ENCODE peak calls at places on chromosome 4, in nine cellular contexts. S is dorsolateral prefrontal cortex; P is endodermal cell; R is Peyer's patch; Z is CD4-positive, alpha-beta T cell; M is pancreas; W is body of pancreas; D is upper lobe of right lung; O is esophagus squamous epithelium. Q is an unnamed sample.
A peak's percentile ranks its signal among the peaks of the same experiment; 100 is the strongest.

GRCh38 chr4:1187182-1187581 is 14.8 kb upstream of the SPON2 start:
- DNase-seq in P (no peak), M (peak; percentile 8), S (no peak), D (no peak), O (no peak), W (peak; percentile 3), Z (no peak), R (no peak), Q (no peak)

GRCh38 chr4:176217510-176217909 is 22.1 kb upstream of the SPATA4 start:
- DNase-seq in P (no peak), O (no peak), M (no peak), D (no peak), Z (no peak), W (no peak), S (no peak), R (no peak), Q (no peak)

GRCh38 chr4:143404555-143404954 is 67.9 kb downstream of the GAB1 start:
- DNase-seq in P (no peak), D (no peak), R (no peak), M (no peak), W (no peak), O (no peak), S (no peak), Z (no peak), Q (no peak)

GRCh38 chr4:62003695-62004094 is 803.6 kb downstream of the ADGRL3 start:
- DNase-seq in P (no peak), R (no peak), O (no peak), S (no peak), D (no peak), W (no peak), M (no peak), Z (no peak), Q (no peak)

GRCh38 chr4:151534195-151534594 is 125.2 kb downstream of the FHIP1A start:
- DNase-seq in W (no peak), R (no peak), O (no peak), Z (no peak), M (no peak), S (no peak), P (no peak), D (no peak), Q (no peak)

GRCh38 chr4:22531226-22531625 is 15.4 kb upstream of the ADGRA3 start:
- DNase-seq in O (no peak), D (no peak), W (no peak), Z (no peak), P (no peak), R (no peak), M (no peak), S (no peak), Q (no peak)

GRCh38 chr4:74665346-74665745 is 129.0 kb downstream of the BTC start:
- DNase-seq in D (no peak), S (no peak), R (no peak), Z (no peak), P (peak; percentile 49), O (no peak), W (no peak), M (no peak), Q (no peak)

GRCh38 chr4:16150716-16151115 is 66.9 kb upstream of the PROM1 start:
- DNase-seq in M (no peak), O (no peak), D (no peak), Z (no peak), P (no peak), S (no peak), W (no peak), R (no peak), Q (no peak)

GRCh38 chr4:184409911-184410692 is 64.2 kb downstream of the IRF2 start:
- DNase-seq in D (no peak), O (no peak), S (no peak), R (no peak), Z (no peak), P (no peak), M (no peak), W (no peak), Q (no peak)

GRCh38 chr4:45621926-45622325 is 501.9 kb downstream of the GABRG1 start:
- DNase-seq in W (no peak), Z (no peak), R (no peak), M (no peak), O (no peak), P (no peak), S (no peak), D (no peak), Q (no peak)

GRCh38 chr4:5812506-5813229 is 80.2 kb downstream of the CRMP1 start:
- DNase-seq in M (no peak), D (no peak), R (peak; percentile 26), O (no peak), P (peak; percentile 74), Z (no peak), S (no peak), W (peak; percentile 38), Q (peak; percentile 15)

GRCh38 chr4:165343353-165344191 is 16.1 kb downstream of the MSMO1 start:
- DNase-seq in S (no peak), M (no peak), Z (no peak), R (no peak), P (peak; percentile 67), O (no peak), W (no peak), D (no peak), Q (no peak)

GRCh38 chr4:16833722-16834121 is 64.7 kb downstream of the LDB2 start:
- DNase-seq in R (no peak), S (no peak), W (no peak), O (no peak), P (no peak), Z (no peak), M (no peak), D (no peak), Q (no peak)

GRCh38 chr4:168505996-168506395 is 9.1 kb downstream of the PALLD start:
- DNase-seq in O (no peak), S (no peak), W (no peak), Z (no peak), D (no peak), R (no peak), P (no peak), M (no peak), Q (no peak)

GRCh38 chr4:173316060-173316459 is 18.1 kb downstream of the HMGB2 start:
- DNase-seq in R (no peak), P (no peak), D (no peak), Z (no peak), W (no peak), S (no peak), M (no peak), O (no peak), Q (no peak)

GRCh38 chr4:173489514-173489913 is 40.5 kb downstream of the HAND2 start:
- DNase-seq in Z (no peak), R (no peak), W (no peak), D (no peak), S (no peak), M (no peak), O (no peak), P (no peak), Q (no peak)

DNA sequence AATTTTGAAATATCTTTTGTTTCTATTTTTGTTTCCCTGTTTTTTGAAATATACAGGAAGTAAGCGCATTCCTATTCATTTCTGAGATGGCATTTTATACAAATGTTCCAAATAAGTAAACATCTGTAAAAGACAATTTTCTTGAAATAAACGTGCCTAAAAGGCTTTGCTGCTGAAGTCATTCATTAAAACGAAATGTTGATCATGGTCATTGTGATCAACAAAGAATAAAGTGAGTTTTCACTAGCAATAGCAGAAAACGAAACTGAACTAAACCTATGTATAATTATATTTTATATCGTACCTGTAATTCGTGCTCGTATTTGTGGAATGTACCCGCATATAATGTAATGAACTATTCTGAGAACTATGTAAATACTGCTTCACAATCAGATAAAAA is 221.2 kb downstream of the MGST2 start:
- DNase-seq in W (no peak), S (no peak), M (no peak), Z (no peak), O (no peak), P (no peak), R (no peak), D (no peak), Q (no peak)
- H3K27ac ChIP-seq in W (no peak overlapping the region), S (no peak overlapping the region), M (peak overlapping the region; percentile 3), Z (no peak overlapping the region), O (peak overlapping the region; percentile 81), P (no peak overlapping the region), R (no peak overlapping the region), D (peak overlapping the region; percentile 71), Q (no peak overlapping the region)

DNA sequence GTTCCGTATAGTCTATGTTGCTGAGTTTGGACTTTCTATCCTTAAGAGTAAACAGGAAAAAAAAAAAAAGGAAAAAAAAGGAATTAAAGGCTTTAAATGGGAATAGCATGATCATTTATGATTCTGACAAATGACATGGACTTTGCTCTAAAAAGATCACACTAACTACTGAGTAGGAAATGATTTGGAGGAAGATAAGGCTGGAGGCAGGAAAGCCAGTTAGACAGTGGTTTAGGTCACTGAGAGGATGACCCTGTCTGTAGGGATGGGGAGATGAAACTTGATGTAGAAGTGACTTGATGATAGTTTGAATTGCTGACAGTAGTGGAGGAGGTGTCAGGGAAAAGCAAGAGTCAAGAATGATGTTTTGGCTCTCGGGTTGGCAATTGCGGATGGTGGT is 9.2 kb upstream of the JADE1 start:
- DNase-seq in W (no peak), S (no peak), R (no peak), M (no peak), Z (no peak), O (no peak), P (no peak), D (no peak), Q (no peak)
- H3K27ac ChIP-seq in W (peak overlapping the region; percentile 51), S (no peak overlapping the region), R (no peak overlapping the region), M (no peak overlapping the region), Z (no peak overlapping the region), O (no peak overlapping the region), P (no peak overlapping the region), D (no peak overlapping the region), Q (no peak overlapping the region)

DNA sequence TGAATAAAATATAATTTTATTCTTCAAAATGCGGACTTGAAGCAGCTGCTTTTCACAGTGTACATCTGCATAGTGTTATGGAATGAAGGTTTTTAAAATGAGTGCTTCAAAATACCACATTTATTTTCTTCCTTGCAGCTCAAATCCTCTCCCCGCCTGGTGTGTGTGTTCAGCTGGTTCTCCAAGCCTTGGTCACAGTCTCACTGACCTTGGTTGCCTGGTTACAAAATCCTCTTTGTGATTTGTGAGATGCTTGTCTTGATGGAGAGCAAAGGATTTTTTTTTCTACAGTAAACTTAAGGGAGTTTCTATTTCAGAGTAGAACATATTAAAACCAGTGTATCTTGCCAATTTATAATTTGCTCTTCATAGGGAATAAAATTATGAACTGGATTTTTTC is 139.3 kb downstream of the PCDH18 start:
- DNase-seq in R (no peak), W (peak; percentile 2), D (no peak), O (no peak), M (no peak), Z (no peak), S (no peak), P (no peak), Q (no peak)
- H3K27ac ChIP-seq in R (no peak overlapping the region), W (no peak overlapping the region), D (no peak overlapping the region), O (no peak overlapping the region), M (no peak overlapping the region), Z (no peak overlapping the region), S (no peak overlapping the region), P (no peak overlapping the region), Q (no peak overlapping the region)

DNA sequence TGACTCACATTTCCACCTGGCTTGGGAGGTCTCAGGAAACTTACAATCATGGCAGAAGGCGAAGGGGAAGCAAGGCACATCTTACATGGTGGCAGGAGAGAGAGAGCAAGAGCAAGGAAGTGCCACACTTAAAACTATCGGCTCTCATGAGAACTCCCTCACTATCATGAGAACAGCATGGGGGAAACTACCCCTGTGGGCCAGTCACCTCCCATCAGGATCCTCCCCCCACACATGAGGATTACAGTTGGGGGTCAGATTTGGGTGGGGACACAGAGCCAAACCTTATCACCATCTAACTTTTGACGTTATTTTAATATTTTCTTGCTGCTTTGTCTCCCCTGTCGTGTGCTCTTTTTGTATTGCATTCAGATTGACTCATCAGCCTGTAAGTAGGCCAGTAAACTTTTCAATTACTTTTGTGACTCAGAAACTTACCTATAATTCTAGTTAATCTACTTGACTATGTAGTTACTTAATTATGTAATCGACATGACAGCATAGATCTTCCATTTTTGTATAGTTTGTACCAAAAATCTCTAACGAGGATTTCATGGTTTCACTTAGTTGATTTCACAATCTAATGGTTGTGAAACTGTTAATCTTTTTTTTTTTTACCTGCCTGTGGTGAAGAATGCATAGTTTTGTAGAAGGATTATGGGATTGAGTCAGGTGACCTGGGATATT is 18.2 kb downstream of the STIM2 start:
- DNase-seq in M (no peak), P (no peak), W (no peak), O (no peak), Z (no peak), S (no peak), R (no peak), D (no peak), Q (no peak)
- H3K27ac ChIP-seq in M (no peak overlapping the region), P (no peak overlapping the region), W (no peak overlapping the region), O (peak overlapping the region; percentile 49), Z (peak overlapping the region; percentile 42), S (no peak overlapping the region), R (peak overlapping the region; percentile 28), D (peak overlapping the region; percentile 11), Q (no peak overlapping the region)